ENCODE peak calls at places on chromosomes 4 and X, in six cellular contexts. F is H7, I is cardiac fibroblast, G is body of pancreas, P is small intestine, B is SJSA1. T is an unnamed sample.
A peak's percentile ranks its signal among the peaks of the same experiment; 100 is the strongest.

GRCh38 chr4:117137143-117137542 is 51.8 kb upstream of the TRAM1L1 start:
- DNase-seq in F (no peak), I (peak; percentile 64), P (no peak), B (peak; percentile 39), G (no peak), T (peak; percentile 82)

GRCh38 chr4:149980941-149981340 is 97.3 kb upstream of the DCLK2 start:
- DNase-seq in I (peak; percentile 74), P (peak; percentile 48), B (peak; percentile 34), G (peak; percentile 55), F (peak; percentile 10), T (no peak)

GRCh38 chrX:153623310-153624029 is 23.5 kb upstream of the DUSP9 start:
- DNase-seq in B (no peak), I (no peak), P (no peak), G (no peak), F (peak; percentile 31), T (no peak)

GRCh38 chrX:76420237-76420636 is 7.3 kb upstream of the MAGEE1 start:
- DNase-seq in I (peak; percentile 0), G (no peak), P (no peak), B (no peak), F (no peak), T (no peak)

GRCh38 chr4:8267077-8267476 is 2.5 kb upstream of the HTRA3 start:
- DNase-seq in P (peak; percentile 49), I (peak; percentile 71), F (peak; percentile 94), G (peak; percentile 74), B (peak; percentile 34), T (no peak)

GRCh38 chr4:28146191-28146590 is 1285.5 kb downstream of the STIM2 start:
- DNase-seq in B (no peak), G (no peak), I (peak; percentile 1), P (no peak), F (no peak), T (peak; percentile 2)

GRCh38 chr4:153940916-153941315 is 152.0 kb upstream of the SFRP2 start:
- DNase-seq in F (peak; percentile 7), B (no peak), P (no peak), I (no peak), G (no peak), T (no peak)

GRCh38 chr4:56752985-56753384 is 68.5 kb downstream of the SPINK2 start:
- DNase-seq in G (no peak), F (no peak), I (no peak), B (no peak), P (peak; percentile 78), T (no peak)

GRCh38 chrX:100654256-100654655 is 10.3 kb downstream of the SRPX2 start:
- DNase-seq in I (peak; percentile 51), P (peak; percentile 53), F (peak; percentile 35), B (no peak), G (no peak), T (no peak)

GRCh38 chr4:42345962-42346544 is 51.2 kb upstream of the SHISA3 start:
- DNase-seq in G (no peak), F (no peak), B (no peak), I (no peak), P (no peak), T (no peak)

GRCh38 chr4:5524900-5525299 is 183.5 kb downstream of the EVC2 start:
- DNase-seq in G (peak; percentile 46), P (no peak), B (no peak), F (no peak), I (peak; percentile 74), T (no peak)

GRCh38 chr4:146439437-146439836 is 82.3 kb downstream of the SLC10A7 start:
- DNase-seq in I (no peak), F (no peak), B (no peak), G (no peak), P (no peak), T (no peak)

GRCh38 chr4:182788197-182788596 is 129.0 kb downstream of the DCTD start:
- DNase-seq in B (no peak), I (no peak), G (no peak), P (no peak), F (no peak), T (no peak)

GRCh38 chr4:112251044-112251632 is 19.6 kb downstream of the AP1AR start:
- DNase-seq in P (no peak), B (no peak), G (no peak), I (no peak), F (no peak), T (no peak)

GRCh38 chrX:109974906-109975655 is 27.8 kb upstream of the TMEM164 start:
- DNase-seq in G (no peak), I (peak; percentile 36), B (no peak), P (no peak), F (no peak), T (peak; percentile 13)

DNA sequence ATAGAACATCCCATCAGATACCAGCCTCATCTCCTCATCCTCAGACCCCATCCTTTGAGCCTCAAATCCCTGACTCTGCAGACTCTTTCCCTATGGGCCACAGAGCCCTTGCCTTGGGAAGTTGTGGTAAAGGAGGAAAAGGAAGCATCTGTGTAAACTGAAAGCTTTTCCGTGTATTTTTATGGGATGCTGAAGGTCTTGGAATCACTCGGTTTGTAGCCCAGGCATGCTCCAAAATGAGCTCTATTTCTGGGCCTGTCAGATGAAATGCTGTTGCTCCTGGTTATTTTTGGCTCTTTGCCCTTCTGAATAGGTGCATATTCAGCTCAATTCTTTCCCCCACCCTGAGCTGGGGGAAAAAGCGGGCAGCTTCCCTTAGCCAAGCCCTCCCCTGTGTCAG is 5.0 kb upstream of the SEL1L3 start:
- DNase-seq in P (no peak), F (no peak), B (no peak), I (no peak), G (no peak), T (no peak)
- H3K4me3 ChIP-seq in P (no peak overlapping the region), F (no peak overlapping the region), B (no peak overlapping the region), I (no peak overlapping the region), G (no peak overlapping the region), T (no peak overlapping the region)

GRCh38 chrX:72130762-72131231 is 918 bp downstream of the RTL5 start:
- DNase-seq in P (no peak), I (no peak), F (peak; percentile 75), G (no peak), B (no peak), T (no peak)

GRCh38 chrX:72129661-72130060 is 2.1 kb downstream of the RTL5 start:
- DNase-seq in P (no peak), I (no peak), F (no peak), B (no peak), G (no peak), T (no peak)

GRCh38 chrX:72130156-72130761 is 1.5 kb downstream of the RTL5 start:
- DNase-seq in G (no peak), F (no peak), I (no peak), B (no peak), P (no peak), T (no peak)

GRCh38 chrX:72132456-72132855 is 741 bp upstream of the RTL5 start:
- DNase-seq in B (no peak), P (no peak), I (no peak), F (no peak), G (no peak), T (no peak)

GRCh38 chrX:72131317-72132294 is at the start of gene RTL5:
- DNase-seq in P (peak; percentile 24), B (peak; percentile 79), F (peak; percentile 80), G (peak; percentile 77), I (peak; percentile 70), T (peak; percentile 72)
- H3K4me3 ChIP-seq in P (peak within 1 kb of the TSS; percentile 24), B (peak within 1 kb of the TSS; percentile 43), F (peak within 1 kb of the TSS; percentile 53), G (no peak within 1 kb of the TSS), I (peak within 1 kb of the TSS; percentile 38), T (peak within 1 kb of the TSS; percentile 55)

GRCh38 chrX:124234348-124234747 is 98.1 kb upstream of the TEX13D start:
- DNase-seq in B (no peak), I (no peak), F (no peak), G (no peak), P (no peak), T (no peak)
- H3K4me3 ChIP-seq in B (no peak overlapping the region), I (no peak overlapping the region), F (no peak overlapping the region), G (no peak overlapping the region), P (no peak overlapping the region), T (no peak overlapping the region)

GRCh38 chrX:52261463-52262194 is 76.9 kb downstream of the MAGED4 start:
- DNase-seq in G (peak; percentile 98), F (peak; percentile 78), B (peak; percentile 82), P (peak; percentile 85), I (peak; percentile 86), T (peak; percentile 48)
- H3K4me3 ChIP-seq in G (no peak overlapping the region), F (peak overlapping the region; percentile 59), B (peak overlapping the region; percentile 54), P (peak overlapping the region; percentile 40), I (peak overlapping the region; percentile 66), T (peak overlapping the region; percentile 57)

GRCh38 chr4:87024181-87024580 is 89.4 kb downstream of the AFF1 start:
- DNase-seq in B (no peak), I (no peak), F (no peak), G (no peak), P (no peak), T (no peak)

GRCh38 chr4:87025023-87025613 is 90.3 kb downstream of the AFF1 start:
- DNase-seq in F (no peak), P (no peak), G (no peak), B (no peak), I (no peak), T (no peak)

GRCh38 chr4:87025614-87026041 is 90.8 kb downstream of the AFF1 start:
- DNase-seq in P (no peak), B (no peak), I (no peak), G (no peak), F (no peak), T (no peak)

GRCh38 chr4:87029356-87029755 is 94.5 kb downstream of the AFF1 start:
- DNase-seq in P (peak; percentile 28), I (no peak), F (no peak), G (no peak), B (no peak), T (no peak)

DNA sequence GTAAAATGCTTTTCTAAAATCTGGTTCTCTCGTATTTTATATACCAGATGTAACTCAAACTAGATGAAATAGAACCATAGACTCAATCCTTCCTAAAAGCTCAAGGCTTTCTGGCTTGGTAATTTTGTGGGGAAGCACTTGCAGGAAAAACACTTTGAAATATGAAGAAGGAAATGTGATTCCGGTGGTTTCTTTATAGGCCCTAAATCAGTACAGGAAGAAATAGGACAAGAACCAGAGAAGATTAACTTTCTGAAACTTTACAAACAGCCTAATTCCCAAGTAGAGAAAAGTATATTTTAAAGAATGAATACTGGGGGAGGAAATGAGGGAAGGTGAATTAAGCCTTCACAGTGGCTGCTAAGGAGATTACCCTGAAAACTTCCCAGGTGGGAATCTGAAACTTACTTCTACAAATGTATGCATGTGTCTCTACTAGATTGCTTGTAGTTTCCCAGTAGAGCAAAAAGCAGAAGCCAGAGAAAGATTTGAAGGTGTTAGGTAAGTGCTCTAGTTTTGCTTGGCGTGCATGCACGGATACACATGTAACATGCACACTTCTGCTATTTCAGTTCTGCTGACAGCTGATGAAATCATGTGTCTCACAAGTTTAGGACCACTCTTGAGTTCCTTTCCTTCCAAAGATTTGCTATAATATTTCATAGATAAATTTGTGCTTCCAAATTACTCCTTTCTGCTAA is 92.1 kb downstream of the AFF1 start:
- DNase-seq in F (no peak), G (no peak), P (no peak), I (no peak), B (no peak), T (no peak)
- H3K4me3 ChIP-seq in F (no peak overlapping the region), G (no peak overlapping the region), P (no peak overlapping the region), I (no peak overlapping the region), B (no peak overlapping the region), T (no peak overlapping the region)

GRCh38 chr4:1794809-1795303 is 1.8 kb downstream of the FGFR3 start:
- DNase-seq in B (no peak), I (no peak), G (no peak), F (peak; percentile 88), P (no peak), T (no peak)
- H3K4me3 ChIP-seq in B (peak overlapping the region; percentile 44), I (no peak overlapping the region), G (no peak overlapping the region), F (peak overlapping the region; percentile 70), P (peak overlapping the region; percentile 94), T (peak overlapping the region; percentile 13)

T was measured in skeletal muscle cell.